ENCODE peak calls at places on chromosomes 12 and 14, in nine cellular contexts. Z is adrenal gland, J is type B pancreatic cell, B is endothelial cell, D is tibial artery, O is Caco-2, C is osteocyte, M is neural crest cell, W is IMR-90. Q is an unnamed sample.

GRCh38 chr12:34599530-34600513 is 577.5 kb downstream of the ALG10 start:
- DNase-seq in Z (no peak), J (no peak), B (no peak), D (peak; percentile 48), O (peak; percentile 21), C (peak; percentile 75), M (no peak), W (no peak), Q (no peak)

GRCh38 chr12:127280393-127281275 is 986.3 kb upstream of the TMEM132C start:
- DNase-seq in Z (peak; percentile 58), J (peak; percentile 82), B (no peak), D (no peak), O (no peak), C (no peak), M (peak; percentile 78), W (no peak), Q (no peak)

GRCh38 chr12:12983420-12984035 is 16.5 kb downstream of the HEBP1 start:
- DNase-seq in Z (peak; percentile 26), J (no peak), B (peak; percentile 30), D (no peak), O (no peak), C (no peak), M (no peak), W (peak; percentile 69), Q (no peak)

GRCh38 chr12:20415013-20415412 is 46.7 kb downstream of the PDE3A start:
- DNase-seq in Z (no peak), J (no peak), B (no peak), D (no peak), O (no peak), C (no peak), M (no peak), W (no peak), Q (no peak)

GRCh38 chr12:90816353-90817089 is 138.5 kb downstream of the CCER1 start:
- DNase-seq in Z (no peak), J (no peak), B (no peak), D (no peak), O (no peak), C (no peak), M (no peak), W (peak; percentile 17), Q (no peak)

GRCh38 chr14:104355101-104355691 is 216.8 kb downstream of the KIF26A start:
- DNase-seq in Z (no peak), J (no peak), B (no peak), D (peak; percentile 46), O (peak; percentile 29), C (no peak), M (no peak), W (no peak), Q (no peak)

GRCh38 chr12:6355491-6356373 is 13.9 kb upstream of the TNFRSF1A start:
- DNase-seq in Z (no peak), J (no peak), B (no peak), D (no peak), O (peak; percentile 74), C (no peak), M (no peak), W (no peak), Q (no peak)

GRCh38 chr12:62210422-62210821 is 49.8 kb upstream of the USP15 start:
- DNase-seq in Z (no peak), J (no peak), B (peak; percentile 28), D (peak; percentile 62), O (no peak), C (no peak), M (peak; percentile 40), W (peak; percentile 52), Q (no peak)

GRCh38 chr12:124721501-124722154 is 142.0 kb downstream of the SCARB1 start:
- DNase-seq in Z (no peak), J (no peak), B (no peak), D (no peak), O (no peak), C (no peak), M (no peak), W (peak; percentile 16), Q (no peak)

GRCh38 chr14:106442857-106443256 is 916.5 kb downstream of the TMEM121 start:
- DNase-seq in Z (no peak), J (no peak), B (no peak), D (no peak), O (no peak), C (no peak), M (no peak), W (no peak), Q (no peak)

GRCh38 chr12:111789779-111790178 is 23.0 kb downstream of the ALDH2 start:
- DNase-seq in Z (no peak), J (no peak), B (no peak), D (no peak), O (no peak), C (no peak), M (no peak), W (no peak), Q (no peak)

GRCh38 chr12:52070243-52070925 is 606 bp downstream of the ATG101 start:
- DNase-seq in Z (no peak), J (peak; percentile 60), B (no peak), D (no peak), O (no peak), C (no peak), M (no peak), W (no peak), Q (no peak)

GRCh38 chr14:61196792-61197191 is 84.3 kb downstream of the TMEM30B start:
- DNase-seq in Z (no peak), J (no peak), B (no peak), D (no peak), O (no peak), C (no peak), M (no peak), W (no peak), Q (no peak)

GRCh38 chr14:97977711-97978261 is 1180.6 kb downstream of the VRK1 start:
- DNase-seq in Z (peak; percentile 34), J (no peak), B (no peak), D (peak; percentile 91), O (no peak), C (no peak), M (no peak), W (no peak), Q (peak; percentile 39)

DNA sequence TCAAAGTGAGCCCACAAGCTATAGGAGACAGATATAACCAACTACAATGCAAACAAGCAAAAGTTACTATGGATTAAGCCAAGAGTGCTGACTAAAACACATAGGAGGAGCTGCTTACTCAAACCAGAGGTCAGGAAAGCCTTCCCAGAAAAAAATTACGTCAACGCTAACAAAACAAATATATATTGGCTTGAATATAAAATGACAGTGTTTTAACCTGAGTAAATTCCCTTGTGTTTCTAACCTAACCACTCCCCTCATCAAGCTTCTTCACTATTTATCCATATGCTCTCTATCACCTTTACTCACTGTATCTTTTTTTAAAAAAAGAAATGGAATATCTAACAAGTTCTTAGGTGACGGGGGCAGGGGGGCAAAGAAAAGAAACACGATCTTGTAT is 115.9 kb downstream of the MED13L start:
- DNase-seq in Z (no peak), J (no peak), B (no peak), D (no peak), O (no peak), C (no peak), M (no peak), W (peak; percentile 73), Q (no peak)
- TF ChIP-seq CTCF in Z (no peak), J (no peak), B (no peak), D (no peak), O (no peak), C (no peak), M (no peak), W (no peak), Q (no peak)

DNA sequence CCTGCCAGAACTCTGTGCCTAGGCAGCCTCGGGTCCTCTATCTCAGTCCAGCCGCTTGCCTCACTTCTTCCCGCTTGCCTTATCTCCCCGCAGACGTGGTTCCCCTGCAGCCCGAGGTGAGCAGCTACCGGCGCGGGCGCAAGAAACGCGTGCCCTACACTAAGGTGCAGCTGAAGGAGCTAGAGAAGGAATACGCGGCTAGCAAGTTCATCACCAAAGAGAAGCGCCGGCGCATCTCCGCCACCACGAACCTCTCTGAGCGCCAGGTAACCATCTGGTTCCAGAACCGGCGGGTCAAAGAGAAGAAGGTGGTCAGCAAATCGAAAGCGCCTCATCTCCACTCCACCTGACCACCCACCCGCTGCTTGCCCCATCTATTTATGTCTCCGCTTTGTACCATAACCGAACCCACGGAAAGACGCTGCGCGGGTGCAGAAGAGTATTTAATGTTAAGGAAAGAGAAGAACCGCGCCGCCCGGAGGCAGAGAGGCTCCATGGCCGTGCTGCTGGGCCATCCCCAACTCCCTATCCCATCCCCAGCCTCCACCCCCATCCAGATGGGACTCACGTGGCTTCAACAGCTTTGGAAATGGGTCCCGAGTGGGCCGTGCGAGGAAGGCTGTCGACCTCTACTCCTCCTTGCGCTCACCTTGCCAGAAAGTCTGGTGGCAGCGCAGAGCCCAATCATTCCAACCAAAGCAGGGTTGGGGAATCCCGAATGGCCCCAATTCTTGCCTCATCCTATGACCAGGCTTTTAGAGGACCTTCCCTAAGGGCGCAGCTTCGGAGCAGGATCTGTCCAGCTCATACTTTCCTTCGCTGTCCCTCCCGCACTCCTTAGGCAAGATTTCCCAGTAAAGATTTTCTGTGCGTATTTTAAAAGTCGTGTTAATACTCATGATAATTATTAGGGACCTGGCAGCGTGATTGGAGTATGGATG is 6.5 kb downstream of the HOXC13 start:
- DNase-seq in Z (no peak), J (no peak), B (no peak), D (no peak), O (no peak), C (no peak), M (no peak), W (no peak), Q (no peak)
- TF ChIP-seq CTCF in Z (no peak), J (no peak), B (no peak), D (no peak), O (no peak), C (no peak), M (no peak), W (no peak), Q (no peak)

GRCh38 chr12:4446335-4446734 is 720 bp upstream of the FGF6 start:
- DNase-seq in Z (no peak), J (no peak), B (no peak), D (no peak), O (no peak), C (no peak), M (no peak), W (no peak), Q (no peak)

GRCh38 chr12:4448943-4449861 is 3.6 kb upstream of the FGF6 start:
- DNase-seq in Z (no peak), J (peak; percentile 24), B (no peak), D (no peak), O (no peak), C (no peak), M (no peak), W (no peak), Q (no peak)

GRCh38 chr12:4447151-4447550 is 1.5 kb upstream of the FGF6 start:
- DNase-seq in Z (no peak), J (peak; percentile 32), B (no peak), D (no peak), O (no peak), C (peak; percentile 42), M (no peak), W (no peak), Q (no peak)

GRCh38 chr12:4449862-4450222 is 4.2 kb upstream of the FGF6 start:
- DNase-seq in Z (no peak), J (no peak), B (no peak), D (no peak), O (no peak), C (peak; percentile 67), M (no peak), W (no peak), Q (no peak)

GRCh38 chr12:4448376-4448775 is 2.8 kb upstream of the FGF6 start:
- DNase-seq in Z (no peak), J (no peak), B (no peak), D (no peak), O (no peak), C (no peak), M (no peak), W (no peak), Q (no peak)
- TF ChIP-seq CTCF in Z (no peak), J (no peak), B (no peak), D (no peak), O (no peak), C (no peak), M (no peak), W (no peak), Q (no peak)

GRCh38 chr14:54942913-54943312 is 40.3 kb upstream of the GCH1 start:
- DNase-seq in Z (no peak), J (no peak), B (no peak), D (no peak), O (no peak), C (no peak), M (no peak), W (no peak), Q (no peak)
- TF ChIP-seq CTCF in Z (no peak), J (no peak), B (no peak), D (no peak), O (no peak), C (no peak), M (no peak), W (no peak), Q (no peak)